ENCODE peak calls at places on chromosome 10, in six cellular contexts. One of them, this sample, is unnamed.

GRCh38 chr10:124497196-124497990 is 35.8 kb downstream of the LHPP start:
- DNase-seq in SK-N-SH: peak; percentile 61
- DNase-seq in HepG2: no peak
- DNase-seq in GM12878: no peak
- DNase-seq in H1: no peak
- DNase-seq in HCT116: no peak
- DNase-seq in this sample: no peak

GRCh38 chr10:47183726-47184084 is 116.3 kb upstream of the GDF10 start:
- DNase-seq in H1: no peak
- DNase-seq in SK-N-SH: no peak
- DNase-seq in HepG2: no peak
- DNase-seq in HCT116: no peak
- DNase-seq in GM12878: no peak
- DNase-seq in this sample: no peak

GRCh38 chr10:119379466-119380071 is 162.9 kb downstream of the RGS10 start:
- DNase-seq in GM12878: no peak
- DNase-seq in HepG2: no peak
- DNase-seq in H1: no peak
- DNase-seq in HCT116: no peak
- DNase-seq in SK-N-SH: no peak
- DNase-seq in this sample: no peak

GRCh38 chr10:42637142-42637541 is 1.2 kb downstream of the ZNF33B start:
- DNase-seq in SK-N-SH: no peak
- DNase-seq in HepG2: peak; percentile 30
- DNase-seq in HCT116: no peak
- DNase-seq in GM12878: no peak
- DNase-seq in H1: no peak
- DNase-seq in this sample: no peak

GRCh38 chr10:124710266-124710881 is 33.8 kb downstream of the FAM53B start:
- DNase-seq in SK-N-SH: no peak
- DNase-seq in HCT116: no peak
- DNase-seq in H1: no peak
- DNase-seq in GM12878: no peak
- DNase-seq in HepG2: no peak
- DNase-seq in this sample: no peak

GRCh38 chr10:93656155-93656554 is 43.8 kb downstream of the PDE6C start:
- DNase-seq in H1: no peak
- DNase-seq in HepG2: no peak
- DNase-seq in GM12878: no peak
- DNase-seq in SK-N-SH: no peak
- DNase-seq in HCT116: no peak
- DNase-seq in this sample: no peak

GRCh38 chr10:44891721-44892120 is 19.4 kb upstream of the TMEM72 start:
- DNase-seq in H1: no peak
- DNase-seq in GM12878: no peak
- DNase-seq in HepG2: no peak
- DNase-seq in HCT116: no peak
- DNase-seq in SK-N-SH: no peak
- DNase-seq in this sample: no peak

GRCh38 chr10:98195132-98195531 is 60.7 kb downstream of the R3HCC1L start:
- DNase-seq in GM12878: peak; percentile 3
- DNase-seq in HepG2: no peak
- DNase-seq in H1: no peak
- DNase-seq in HCT116: no peak
- DNase-seq in SK-N-SH: no peak
- DNase-seq in this sample: no peak

GRCh38 chr10:4751211-4751610 is 74.8 kb upstream of the AKR1E2 start:
- DNase-seq in HepG2: no peak
- DNase-seq in H1: no peak
- DNase-seq in GM12878: no peak
- DNase-seq in SK-N-SH: no peak
- DNase-seq in HCT116: no peak
- DNase-seq in this sample: no peak

GRCh38 chr10:23088609-23089008 is 6.8 kb upstream of the MSRB2 start:
- DNase-seq in H1: no peak
- DNase-seq in HepG2: no peak
- DNase-seq in HCT116: no peak
- DNase-seq in SK-N-SH: no peak
- DNase-seq in GM12878: no peak
- DNase-seq in this sample: no peak

GRCh38 chr10:92810934-92811532 is 37.3 kb upstream of the EXOC6 start:
- DNase-seq in SK-N-SH: no peak
- DNase-seq in H1: no peak
- DNase-seq in HCT116: no peak
- DNase-seq in HepG2: no peak
- DNase-seq in GM12878: peak; percentile 9
- DNase-seq in this sample: no peak

GRCh38 chr10:43371418-43371817 is at the start of gene FXYD4:
- DNase-seq in GM12878: no peak
- DNase-seq in HCT116: no peak
- DNase-seq in HepG2: no peak
- DNase-seq in H1: no peak
- DNase-seq in SK-N-SH: no peak
- DNase-seq in this sample: no peak

GRCh38 chr10:73756183-73756582 is 12.0 kb downstream of the SEC24C start:
- DNase-seq in HepG2: no peak
- DNase-seq in GM12878: no peak
- DNase-seq in SK-N-SH: no peak
- DNase-seq in H1: no peak
- DNase-seq in HCT116: no peak
- DNase-seq in this sample: no peak

GRCh38 chr10:102230264-102230860 is 4.3 kb downstream of the ELOVL3 start:
- DNase-seq in HepG2: no peak
- DNase-seq in SK-N-SH: peak; percentile 74
- DNase-seq in H1: peak; percentile 88
- DNase-seq in GM12878: no peak
- DNase-seq in HCT116: peak; percentile 91
- DNase-seq in this sample: peak; percentile 57

GRCh38 chr10:127853868-127854768 is 38.6 kb downstream of the CLRN3 start:
- DNase-seq in HepG2: peak; percentile 27
- DNase-seq in SK-N-SH: peak; percentile 86
- DNase-seq in HCT116: peak; percentile 75
- DNase-seq in GM12878: no peak
- DNase-seq in H1: peak; percentile 85
- DNase-seq in this sample: peak; percentile 18

GRCh38 chr10:120460776-120461175 is 3.7 kb downstream of the PLPP4 start:
- DNase-seq in SK-N-SH: no peak
- DNase-seq in H1: no peak
- DNase-seq in GM12878: no peak
- DNase-seq in HepG2: no peak
- DNase-seq in HCT116: no peak
- DNase-seq in this sample: no peak

GRCh38 chr10:112526130-112526529 is 79.1 kb downstream of the VTI1A start:
- DNase-seq in SK-N-SH: no peak
- DNase-seq in HepG2: no peak
- DNase-seq in HCT116: no peak
- DNase-seq in GM12878: no peak
- DNase-seq in H1: no peak
- DNase-seq in this sample: no peak

GRCh38 chr10:19412531-19412930 is 363.9 kb downstream of the MALRD1 start:
- DNase-seq in H1: no peak
- DNase-seq in HCT116: no peak
- DNase-seq in GM12878: no peak
- DNase-seq in HepG2: peak; percentile 16
- DNase-seq in SK-N-SH: peak; percentile 19
- DNase-seq in this sample: no peak

GRCh38 chr10:32911285-32912016 is 46.6 kb downstream of the ITGB1 start:
- DNase-seq in GM12878: no peak
- DNase-seq in HepG2: no peak
- DNase-seq in H1: no peak
- DNase-seq in SK-N-SH: no peak
- DNase-seq in HCT116: no peak
- DNase-seq in this sample: no peak

GRCh38 chr10:70494536-70494935 is 16.0 kb downstream of the PALD1 start:
- DNase-seq in GM12878: no peak
- DNase-seq in HCT116: no peak
- DNase-seq in HepG2: no peak
- DNase-seq in SK-N-SH: no peak
- DNase-seq in H1: no peak
- DNase-seq in this sample: no peak

GRCh38 chr10:47412177-47412730 is 28.2 kb upstream of the ZNF488 start:
- DNase-seq in HCT116: no peak
- DNase-seq in GM12878: no peak
- DNase-seq in SK-N-SH: no peak
- DNase-seq in H1: no peak
- DNase-seq in HepG2: no peak
- DNase-seq in this sample: no peak

GRCh38 chr10:8051109-8051781 is 3.2 kb upstream of the GATA3 start:
- DNase-seq in HepG2: no peak
- DNase-seq in HCT116: no peak
- DNase-seq in SK-N-SH: peak; percentile 68
- DNase-seq in H1: peak; percentile 81
- DNase-seq in GM12878: no peak
- DNase-seq in this sample: no peak

GRCh38 chr10:120634629-120635028 is 177.6 kb downstream of the PLPP4 start:
- DNase-seq in GM12878: no peak
- DNase-seq in HCT116: peak; percentile 12
- DNase-seq in SK-N-SH: no peak
- DNase-seq in H1: peak; percentile 93
- DNase-seq in HepG2: no peak
- DNase-seq in this sample: no peak

GRCh38 chr10:99742240-99742639 is 10.2 kb downstream of the CUTC start:
- DNase-seq in HepG2: no peak
- DNase-seq in HCT116: no peak
- DNase-seq in H1: no peak
- DNase-seq in GM12878: no peak
- DNase-seq in SK-N-SH: no peak
- DNase-seq in this sample: no peak
- TF ChIP-seq YY1 in HepG2: no peak
- TF ChIP-seq YY1 in HCT116: no peak
- TF ChIP-seq YY1 in H1: no peak
- TF ChIP-seq YY1 in GM12878: no peak
- TF ChIP-seq YY1 in SK-N-SH: no peak
- TF ChIP-seq YY1 in this sample: no peak

GRCh38 chr10:12358863-12359647 is 9.7 kb downstream of the CAMK1D start:
- DNase-seq in HCT116: no peak
- DNase-seq in GM12878: no peak
- DNase-seq in H1: no peak
- DNase-seq in HepG2: no peak
- DNase-seq in SK-N-SH: no peak
- DNase-seq in this sample: no peak
- TF ChIP-seq YY1 in HCT116: no peak
- TF ChIP-seq YY1 in GM12878: no peak
- TF ChIP-seq YY1 in H1: no peak
- TF ChIP-seq YY1 in HepG2: no peak
- TF ChIP-seq YY1 in SK-N-SH: no peak
- TF ChIP-seq YY1 in this sample: no peak

DNA sequence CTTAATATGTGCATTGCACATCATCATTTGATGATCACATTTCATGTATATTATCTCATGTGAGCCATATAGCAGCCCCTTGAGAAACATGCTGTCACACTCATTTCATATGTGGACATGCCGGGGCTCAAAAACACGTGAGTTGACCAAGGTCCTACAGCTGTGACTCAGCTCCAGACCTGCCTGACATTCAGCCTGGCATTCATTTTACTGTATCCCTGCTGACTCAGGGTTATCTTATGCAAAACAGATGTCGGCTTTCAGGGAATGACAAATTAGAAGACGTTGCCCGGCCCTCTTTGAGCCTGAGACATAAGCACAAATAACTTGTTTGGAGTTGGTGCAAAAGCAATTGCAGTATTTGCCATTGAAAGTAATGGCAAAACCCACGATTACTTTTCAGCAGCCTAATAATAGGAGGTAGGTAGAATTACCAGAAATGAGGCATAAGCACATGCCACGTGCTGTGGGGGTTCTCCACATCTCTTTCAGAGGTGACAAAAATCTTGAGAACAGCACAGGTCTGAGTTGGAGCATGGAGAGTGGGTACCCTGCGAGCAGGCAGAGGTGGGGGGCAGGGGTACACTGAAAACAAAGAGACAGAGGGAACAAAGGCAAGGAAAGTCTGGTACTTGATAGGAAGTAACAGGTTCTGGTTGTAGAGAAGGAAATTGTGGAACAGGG is 76.1 kb downstream of the FAM107B start:
- DNase-seq in HepG2: no peak
- DNase-seq in HCT116: no peak
- DNase-seq in H1: no peak
- DNase-seq in SK-N-SH: no peak
- DNase-seq in GM12878: no peak
- DNase-seq in this sample: no peak
- TF ChIP-seq YY1 in HepG2: no peak
- TF ChIP-seq YY1 in HCT116: no peak
- TF ChIP-seq YY1 in H1: no peak
- TF ChIP-seq YY1 in SK-N-SH: no peak
- TF ChIP-seq YY1 in GM12878: peak; percentile 18
- TF ChIP-seq YY1 in this sample: no peak

DNA sequence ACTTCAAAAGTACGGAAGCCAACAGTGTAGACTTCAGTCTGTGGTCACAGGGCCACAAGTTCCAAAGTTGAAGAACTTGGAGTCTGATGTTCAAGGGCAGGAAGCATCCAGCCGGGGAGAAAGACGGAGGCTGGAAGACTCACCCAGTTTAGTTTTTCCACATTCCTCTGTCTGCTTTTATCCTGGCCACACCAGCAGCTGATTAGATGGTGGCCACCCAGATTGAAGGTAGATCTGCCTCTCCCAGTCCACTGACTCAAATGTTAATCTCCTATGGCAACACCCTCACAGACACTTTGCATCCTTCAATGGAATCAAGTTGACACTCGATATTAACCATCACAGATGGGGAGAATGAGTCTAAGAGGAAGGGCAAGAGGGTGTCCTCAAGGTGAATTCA is 19.3 kb upstream of the FRMD4A start:
- DNase-seq in GM12878: no peak
- DNase-seq in HCT116: no peak
- DNase-seq in HepG2: no peak
- DNase-seq in H1: no peak
- DNase-seq in SK-N-SH: no peak
- DNase-seq in this sample: no peak
- TF ChIP-seq YY1 in GM12878: no peak
- TF ChIP-seq YY1 in HCT116: no peak
- TF ChIP-seq YY1 in HepG2: no peak
- TF ChIP-seq YY1 in H1: no peak
- TF ChIP-seq YY1 in SK-N-SH: no peak
- TF ChIP-seq YY1 in this sample: no peak

GRCh38 chr10:99784025-99784730 is 1.7 kb downstream of the ABCC2 start:
- DNase-seq in GM12878: no peak
- DNase-seq in SK-N-SH: no peak
- DNase-seq in H1: no peak
- DNase-seq in HepG2: peak; percentile 58
- DNase-seq in HCT116: no peak
- DNase-seq in this sample: no peak
- TF ChIP-seq YY1 in GM12878: no peak
- TF ChIP-seq YY1 in SK-N-SH: peak; percentile 68
- TF ChIP-seq YY1 in H1: no peak
- TF ChIP-seq YY1 in HepG2: no peak
- TF ChIP-seq YY1 in HCT116: peak; percentile 74
- TF ChIP-seq YY1 in this sample: no peak